ENCODE peak calls at places on chromosome 18, in six cellular contexts. J is lung, R is fibroblast of lung, D is thoracic aorta, P is cardiac muscle cell, V is mesenchymal stem cell. C is an unnamed sample.

GRCh38 chr18:80229766-80230745 is 17.3 kb downstream of the PARD6G start:
- DNase-seq in P (no peak), R (no peak), V (no peak), J (no peak), D (no peak), C (peak; percentile 36)

GRCh38 chr18:58078889-58079573 is 35.0 kb downstream of the NEDD4L start:
- DNase-seq in R (no peak), J (no peak), V (no peak), D (no peak), P (no peak), C (no peak)

GRCh38 chr18:50644807-50645206 is 84.9 kb downstream of the MAPK4 start:
- DNase-seq in D (no peak), V (no peak), R (no peak), P (peak; percentile 43), J (no peak), C (no peak)

GRCh38 chr18:58235001-58235436 is 191.0 kb downstream of the NEDD4L start:
- DNase-seq in V (no peak), P (no peak), D (no peak), J (no peak), R (no peak), C (no peak)

GRCh38 chr18:27366151-27366550 is 181.0 kb upstream of the CHST9 start:
- DNase-seq in V (peak; percentile 26), P (no peak), J (no peak), R (no peak), D (no peak), C (no peak)

GRCh38 chr18:8562065-8562464 is 47.2 kb upstream of the RAB12 start:
- DNase-seq in R (no peak), P (no peak), V (no peak), J (no peak), D (no peak), C (no peak)

GRCh38 chr18:23703057-23703986 is 14.1 kb downstream of the LAMA3 start:
- DNase-seq in R (peak; percentile 77), J (no peak), D (no peak), P (peak; percentile 27), V (peak; percentile 68), C (no peak)

GRCh38 chr18:61398961-61399632 is 65.9 kb downstream of the CDH20 start:
- DNase-seq in J (no peak), R (peak; percentile 79), P (no peak), V (no peak), D (no peak), C (no peak)

GRCh38 chr18:35376393-35376741 is 770 bp downstream of the ZNF396 start:
- DNase-seq in J (no peak), P (no peak), R (no peak), V (peak; percentile 22), D (no peak), C (no peak)

GRCh38 chr18:7657050-7657449 is 89.9 kb downstream of the PTPRM start:
- DNase-seq in V (no peak), J (no peak), R (no peak), P (peak; percentile 33), D (no peak), C (no peak)

GRCh38 chr18:62659698-62660097 is 55.6 kb upstream of the PHLPP1 start:
- DNase-seq in V (no peak), R (no peak), J (no peak), D (no peak), P (no peak), C (no peak)

GRCh38 chr18:62660741-62661140 is 54.6 kb upstream of the PHLPP1 start:
- DNase-seq in D (no peak), J (no peak), V (no peak), P (no peak), R (no peak), C (no peak)

GRCh38 chr18:62669225-62669624 is 46.1 kb upstream of the PHLPP1 start:
- DNase-seq in P (no peak), R (no peak), D (no peak), J (no peak), V (no peak), C (no peak)

GRCh38 chr18:62662799-62663173 is 52.6 kb upstream of the PHLPP1 start:
- DNase-seq in R (no peak), D (no peak), P (no peak), V (no peak), J (no peak), C (no peak)

GRCh38 chr18:62663731-62664336 is 51.5 kb upstream of the PHLPP1 start:
- DNase-seq in R (peak; percentile 19), J (no peak), P (no peak), D (no peak), V (peak; percentile 64), C (no peak)
- H3K27ac ChIP-seq in R (no peak overlapping the region), J (no peak overlapping the region), P (no peak overlapping the region), D (no peak overlapping the region), V (no peak overlapping the region), C (no peak overlapping the region)

GRCh38 chr18:12907258-12907925 is 23.4 kb upstream of the PTPN2 start:
- DNase-seq in V (no peak), R (peak; percentile 55), D (no peak), J (no peak), P (no peak), C (no peak)
- H3K4me3 ChIP-seq in V (no peak overlapping the region), R (no peak overlapping the region), D (peak overlapping the region; percentile 49), J (no peak overlapping the region), P (no peak overlapping the region), C (no peak overlapping the region)

GRCh38 chr18:14927701-14928100 is 179.7 kb downstream of the ANKRD30B start:
- DNase-seq in J (no peak), R (no peak), V (no peak), P (no peak), D (no peak), C (no peak)
- H3K9me3 ChIP-seq in J (no peaks in the 10 kb centered on the region), R (no peaks in the 10 kb centered on the region), V (no peaks in the 10 kb centered on the region), P (no peaks in the 10 kb centered on the region), D (no peaks in the 10 kb centered on the region), C (no peaks in the 10 kb centered on the region)

GRCh38 chr18:48934400-48934707 is 16.4 kb downstream of the SMAD7 start:
- DNase-seq in R (no peak), D (no peak), J (no peak), P (no peak), V (no peak), C (no peak)

GRCh38 chr18:48934708-48935432 is 15.9 kb downstream of the SMAD7 start:
- DNase-seq in V (peak; percentile 35), P (peak; percentile 58), J (no peak), D (no peak), R (peak; percentile 31), C (no peak)

GRCh38 chr18:48932822-48933510 is 17.8 kb downstream of the SMAD7 start:
- DNase-seq in D (no peak), J (no peak), R (no peak), P (no peak), V (peak; percentile 57), C (no peak)

GRCh38 chr18:48933578-48934399 is 17.0 kb downstream of the SMAD7 start:
- DNase-seq in P (no peak), R (no peak), D (no peak), V (no peak), J (no peak), C (no peak)

DNA sequence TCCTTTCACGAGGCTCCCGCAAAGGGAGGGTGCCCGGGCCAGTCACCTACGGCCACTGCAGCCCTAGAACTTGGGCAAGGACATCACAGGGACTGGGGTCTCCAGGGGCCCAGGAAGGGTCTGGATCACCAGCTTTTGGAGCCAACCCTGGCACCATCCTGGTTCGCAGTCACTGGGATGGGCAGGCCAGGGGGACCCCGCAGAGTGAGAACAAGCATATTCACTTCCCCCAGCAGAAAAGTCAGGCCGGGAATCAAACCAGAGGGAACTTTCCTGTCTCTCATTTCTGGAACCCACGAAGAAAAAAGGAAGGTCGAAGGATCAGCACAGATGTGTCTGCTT is 15.4 kb downstream of the SMAD7 start:
- DNase-seq in V (no peak), P (no peak), R (no peak), J (no peak), D (no peak), C (no peak)
- H3K27ac ChIP-seq in V (peak overlapping the region; percentile 24), P (peak overlapping the region; percentile 84), R (peak overlapping the region; percentile 63), J (peak overlapping the region; percentile 82), D (peak overlapping the region; percentile 87), C (peak overlapping the region; percentile 98)

GRCh38 chr18:5630766-5631413 is 87.1 kb upstream of the EPB41L3 start:
- DNase-seq in J (no peak), R (peak; percentile 66), D (no peak), V (no peak), P (no peak), C (no peak)
- H3K4me3 ChIP-seq in J (no peak overlapping the region), R (no peak overlapping the region), D (peak overlapping the region; percentile 82), V (no peak overlapping the region), P (peak overlapping the region; percentile 96), C (no peak overlapping the region)

GRCh38 chr18:48166336-48166875 is 235.9 kb upstream of the SMAD2 start:
- DNase-seq in R (no peak), J (no peak), D (no peak), V (no peak), P (no peak), C (no peak)
- H3K9me3 ChIP-seq in R (no peaks in the 10 kb centered on the region), J (no peaks in the 10 kb centered on the region), D (no peaks in the 10 kb centered on the region), V (no peaks in the 10 kb centered on the region), P (no peaks in the 10 kb centered on the region), C (no peaks in the 10 kb centered on the region)

GRCh38 chr18:9810216-9810804 is 75.5 kb upstream of the TXNDC2 start:
- DNase-seq in R (peak; percentile 13), P (no peak), J (no peak), V (peak; percentile 76), D (no peak), C (no peak)

GRCh38 chr18:9808530-9809241 is 77.1 kb upstream of the TXNDC2 start:
- DNase-seq in R (peak; percentile 17), J (no peak), V (peak; percentile 21), D (no peak), P (peak; percentile 11), C (no peak)

GRCh38 chr18:9806905-9807304 is 78.9 kb upstream of the TXNDC2 start:
- DNase-seq in P (no peak), J (no peak), V (peak; percentile 41), D (no peak), R (no peak), C (no peak)

GRCh38 chr18:9809686-9810085 is 76.1 kb upstream of the TXNDC2 start:
- DNase-seq in R (peak; percentile 42), D (no peak), P (no peak), V (peak; percentile 48), J (no peak), C (no peak)

DNA sequence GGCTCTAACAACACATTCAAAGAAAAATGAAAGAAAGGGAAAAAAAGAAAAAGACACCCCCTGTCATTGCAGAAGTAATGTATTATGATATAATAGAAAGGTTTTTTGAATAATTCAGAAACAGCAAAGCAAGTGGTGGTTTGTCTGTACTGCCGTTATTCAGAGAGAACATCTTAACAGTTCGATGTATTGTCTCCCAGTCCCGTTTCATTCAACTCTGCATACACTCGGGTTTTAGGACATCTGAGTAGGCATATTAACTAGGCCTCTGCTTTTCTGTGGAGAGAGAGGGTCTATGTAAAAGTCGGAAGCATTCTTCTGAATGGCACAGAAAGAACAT is 77.6 kb upstream of the TXNDC2 start:
- DNase-seq in R (no peak), P (no peak), J (no peak), D (no peak), V (no peak), C (no peak)
- H3K27ac ChIP-seq in R (no peak overlapping the region), P (no peak overlapping the region), J (no peak overlapping the region), D (peak overlapping the region; percentile 78), V (peak overlapping the region; percentile 89), C (peak overlapping the region; percentile 52)